ENCODE peak calls at places on chromosome 6, in five cellular contexts. One of them, this sample, is unnamed.

GRCh38 chr6:37432916-37433656 is at the start of gene CMTR1:
- DNase-seq in adipocyte: peak
- DNase-seq in IMR-90: peak
- DNase-seq in KG1: peak
- DNase-seq in right cardiac atrium: peak
- DNase-seq in this sample: peak

GRCh38 chr6:30397697-30398096 is 52.7 kb downstream of the RPP21 start:
- DNase-seq in adipocyte: no peak
- DNase-seq in IMR-90: no peak
- DNase-seq in KG1: no peak
- DNase-seq in right cardiac atrium: no peak
- DNase-seq in this sample: no peak

GRCh38 chr6:170471458-170471857 is 81.6 kb downstream of the PSMB1 start:
- DNase-seq in adipocyte: peak
- DNase-seq in IMR-90: no peak
- DNase-seq in KG1: no peak
- DNase-seq in right cardiac atrium: no peak
- DNase-seq in this sample: no peak

GRCh38 chr6:154709621-154710020 is 23.6 kb upstream of the SCAF8 start:
- DNase-seq in adipocyte: no peak
- DNase-seq in IMR-90: no peak
- DNase-seq in KG1: no peak
- DNase-seq in right cardiac atrium: no peak
- DNase-seq in this sample: no peak

GRCh38 chr6:128979061-128979460 is 96.1 kb downstream of the LAMA2 start:
- DNase-seq in adipocyte: peak
- DNase-seq in IMR-90: peak
- DNase-seq in KG1: no peak
- DNase-seq in right cardiac atrium: no peak
- DNase-seq in this sample: no peak

GRCh38 chr6:165729307-165729936 is 66.4 kb upstream of the PDE10A start:
- DNase-seq in adipocyte: peak
- DNase-seq in IMR-90: peak
- DNase-seq in KG1: peak
- DNase-seq in right cardiac atrium: no peak
- DNase-seq in this sample: no peak

GRCh38 chr6:36821581-36822335 is 17.5 kb downstream of the CPNE5 start:
- DNase-seq in adipocyte: no peak
- DNase-seq in IMR-90: no peak
- DNase-seq in KG1: no peak
- DNase-seq in right cardiac atrium: peak
- DNase-seq in this sample: no peak

GRCh38 chr6:116557863-116558262 is 4.3 kb downstream of the CALHM4 start:
- DNase-seq in adipocyte: peak
- DNase-seq in IMR-90: peak
- DNase-seq in KG1: no peak
- DNase-seq in right cardiac atrium: no peak
- DNase-seq in this sample: no peak

GRCh38 chr6:170057961-170058877 is 232.7 kb downstream of the DLL1 start:
- DNase-seq in adipocyte: no peak
- DNase-seq in IMR-90: no peak
- DNase-seq in KG1: no peak
- DNase-seq in right cardiac atrium: no peak
- DNase-seq in this sample: no peak

GRCh38 chr6:75288023-75288422 is 3.4 kb upstream of the TMEM30A start:
- DNase-seq in adipocyte: no peak
- DNase-seq in IMR-90: no peak
- DNase-seq in KG1: no peak
- DNase-seq in right cardiac atrium: no peak
- DNase-seq in this sample: no peak

GRCh38 chr6:80523029-80523428 is 416.6 kb downstream of the BCKDHB start:
- DNase-seq in adipocyte: no peak
- DNase-seq in IMR-90: no peak
- DNase-seq in KG1: no peak
- DNase-seq in right cardiac atrium: no peak
- DNase-seq in this sample: no peak

GRCh38 chr6:2264932-2265331 is 19.5 kb upstream of the GMDS start:
- DNase-seq in adipocyte: peak
- DNase-seq in IMR-90: peak
- DNase-seq in KG1: no peak
- DNase-seq in right cardiac atrium: no peak
- DNase-seq in this sample: no peak

GRCh38 chr6:2579241-2579761 is 171.4 kb downstream of the MYLK4 start:
- DNase-seq in adipocyte: no peak
- DNase-seq in IMR-90: peak
- DNase-seq in KG1: no peak
- DNase-seq in right cardiac atrium: peak
- DNase-seq in this sample: no peak

GRCh38 chr6:136249811-136250685 is at the start of gene MTFR2:
- DNase-seq in adipocyte: peak
- DNase-seq in IMR-90: peak
- DNase-seq in KG1: peak
- DNase-seq in right cardiac atrium: peak
- DNase-seq in this sample: peak

GRCh38 chr6:127202676-127203075 is 64.0 kb upstream of the RNF146 start:
- DNase-seq in adipocyte: no peak
- DNase-seq in IMR-90: no peak
- DNase-seq in KG1: no peak
- DNase-seq in right cardiac atrium: no peak
- DNase-seq in this sample: no peak